ENCODE peak calls at places on chromosomes 4 and X, in four cellular contexts. L, M, R and B are unnamed samples. For H3K4me1 and H3K27me3, the result is how much of the 10 kb centered on the place peaks cover.

GRCh38 chrX:26203556-26203955 is 11.3 kb downstream of the MAGEB6 start:
- DNase-seq in R (no peak), M (no peak), L (no peak), B (no peak)

GRCh38 chrX:22634751-22635150 is 362.0 kb downstream of the CBLL2 start:
- DNase-seq in M (no peak), R (no peak), L (no peak), B (no peak)

GRCh38 chr4:42954925-42955669 is 62.6 kb downstream of the GRXCR1 start:
- DNase-seq in R (no peak), M (no peak), L (no peak), B (peak)

GRCh38 chr4:23957465-23957864 is 67.6 kb upstream of the PPARGC1A start:
- DNase-seq in R (no peak), M (no peak), L (no peak), B (no peak)

GRCh38 chr4:149765630-149766029 is 50.0 kb downstream of the IQCM start:
- DNase-seq in M (no peak), L (no peak), R (no peak), B (no peak)

GRCh38 chr4:138308421-138308820 is 66.3 kb upstream of the SLC7A11 start:
- DNase-seq in R (no peak), L (no peak), M (no peak), B (no peak)

GRCh38 chr4:128536746-128537145 is 249.1 kb upstream of the PGRMC2 start:
- DNase-seq in M (no peak), R (no peak), L (no peak), B (no peak)

GRCh38 chrX:136199365-136199764 is 51.8 kb downstream of the MAP7D3 start:
- DNase-seq in M (no peak), L (no peak), R (no peak), B (no peak)

GRCh38 chr4:3307060-3307459 is 14.2 kb downstream of the RGS12 start:
- DNase-seq in R (no peak), M (no peak), L (no peak), B (peak)

GRCh38 chr4:145912391-145912790 is 26.2 kb downstream of the ZNF827 start:
- DNase-seq in M (no peak), R (no peak), L (no peak), B (no peak)

GRCh38 chrX:131734621-131735020 is 190.7 kb downstream of the OR13H1 start:
- DNase-seq in L (no peak), R (no peak), M (no peak), B (peak)

GRCh38 chr4:32249040-32249439 is 1528.9 kb downstream of the PCDH7 start:
- DNase-seq in L (no peak), R (no peak), M (no peak), B (no peak)

GRCh38 chr4:150315175-150315574 is 236.9 kb downstream of the DCLK2 start:
- DNase-seq in M (no peak), L (no peak), R (no peak), B (no peak)

GRCh38 chr4:71294301-71294700 is 44.5 kb upstream of the SLC4A4 start:
- DNase-seq in L (no peak), R (no peak), M (no peak), B (no peak)

GRCh38 chr4:81351653-81352455 is 119.9 kb downstream of the RASGEF1B start:
- DNase-seq in R (peak), L (peak), M (peak), B (peak)

GRCh38 chr4:84877051-84877833 is 89.2 kb downstream of the WDFY3 start:
- DNase-seq in M (no peak), L (no peak), R (no peak), B (no peak)

GRCh38 chr4:38014421-38014852 is 54.2 kb downstream of the PTTG2 start:
- DNase-seq in L (no peak), R (no peak), M (no peak), B (no peak)

DNA sequence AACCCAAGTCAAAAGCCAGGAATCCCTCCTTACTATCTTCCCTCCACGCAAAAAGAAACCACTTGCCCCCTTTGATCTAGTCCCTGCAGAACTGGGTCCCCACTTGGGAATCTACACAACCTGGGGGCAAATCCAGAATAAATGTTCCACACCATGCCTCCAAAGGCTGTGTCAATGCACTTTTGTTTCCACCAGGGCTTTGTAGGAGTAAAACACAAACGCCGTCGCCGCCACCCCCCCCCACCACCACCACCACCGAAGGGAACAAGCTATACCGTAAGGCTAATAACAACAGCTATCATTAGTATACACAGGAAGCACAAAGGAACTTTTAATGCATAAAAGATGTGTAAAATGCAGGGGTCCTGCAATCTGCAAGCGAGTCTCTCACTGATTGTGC is 13.3 kb downstream of the BCOR start:
- DNase-seq in R (no peak), M (no peak), L (no peak), B (no peak)
- H3K4me1 ChIP-seq in R (under half), M (half or more), L (under half), B (under half)

GRCh38 chr4:8865681-8866310 is 5.8 kb downstream of the HMX1 start:
- DNase-seq in L (no peak), M (no peak), R (no peak), B (no peak)
- H3K27me3 ChIP-seq in L (under half), M (half or more), R (under half), B (under half)

GRCh38 chr4:126778348-126778747 is 854.4 kb upstream of the INTU start:
- DNase-seq in L (no peak), M (no peak), R (no peak), B (no peak)

GRCh38 chr4:126776361-126776760 is 856.4 kb upstream of the INTU start:
- DNase-seq in M (no peak), L (no peak), R (no peak), B (no peak)

GRCh38 chr4:126777649-126778048 is 855.1 kb upstream of the INTU start:
- DNase-seq in M (no peak), R (no peak), L (no peak), B (no peak)

GRCh38 chr4:126779001-126779400 is 853.8 kb upstream of the INTU start:
- DNase-seq in M (no peak), R (no peak), L (no peak), B (no peak)

GRCh38 chr4:126779446-126780166 is 853.2 kb upstream of the INTU start:
- DNase-seq in R (peak), M (no peak), L (no peak), B (no peak)
- TF ChIP-seq EP300 in R (no peak), M (no peak), L (no peak), B (no peak)

GRCh38 chrX:2696698-2697215 is 5.7 kb downstream of the CD99 start:
- DNase-seq in R (no peak), M (no peak), L (no peak), B (no peak)

GRCh38 chrX:2698604-2699003 is 7.5 kb downstream of the CD99 start:
- DNase-seq in M (no peak), R (no peak), L (no peak), B (no peak)

GRCh38 chrX:2697741-2698294 is 6.7 kb downstream of the CD99 start:
- DNase-seq in M (no peak), L (no peak), R (no peak), B (no peak)

GRCh38 chrX:2694868-2695267 is 3.8 kb downstream of the CD99 start:
- DNase-seq in R (no peak), M (no peak), L (no peak), B (no peak)

DNA sequence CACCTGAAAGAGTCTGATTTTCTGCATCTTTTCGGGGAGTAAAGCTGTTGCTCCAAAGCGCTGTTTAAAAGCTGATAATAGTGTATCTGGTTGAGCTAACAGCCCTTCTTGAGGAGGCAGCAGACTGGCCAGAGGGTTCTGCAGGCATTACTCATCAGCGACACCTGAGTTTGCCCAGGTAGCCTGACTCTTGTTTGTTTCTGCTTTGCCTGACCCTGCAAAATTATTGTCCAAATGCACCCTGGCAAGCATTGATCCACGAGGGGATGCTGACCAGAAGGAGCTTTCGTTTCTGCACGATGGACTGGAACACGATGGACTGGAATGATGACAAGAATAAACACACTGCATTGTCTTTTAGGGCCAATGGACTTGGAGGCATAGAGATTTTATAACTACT is 6.2 kb downstream of the CD99 start:
- DNase-seq in L (no peak), M (no peak), R (no peak), B (no peak)
- H3K4me1 ChIP-seq in L (under half), M (half or more), R (half or more), B (half or more)